ENCODE peak calls at places on chromosomes 5 and 9, in four cellular contexts. L, U, K and Z are unnamed samples.

GRCh38 chr9:545480-545879 is 296.0 kb upstream of the DMRT1 start:
- DNase-seq in U (peak), K (no peak), L (no peak), Z (no peak)

GRCh38 chr5:79753863-79754645 is 64.4 kb downstream of the CMYA5 start:
- DNase-seq in K (no peak), L (no peak), U (no peak), Z (no peak)

GRCh38 chr5:80695666-80696065 is 40.9 kb upstream of the DHFR start:
- DNase-seq in U (no peak), L (no peak), K (no peak), Z (no peak)

GRCh38 chr9:36492849-36493248 is 79.8 kb upstream of the MELK start:
- DNase-seq in L (no peak), U (no peak), K (no peak), Z (no peak)

GRCh38 chr9:28598396-28598795 is 1025.1 kb upstream of the C9orf72 start:
- DNase-seq in L (no peak), U (no peak), K (no peak), Z (peak)

GRCh38 chr5:135365281-135365680 is 33.8 kb downstream of the MACROH2A1 start:
- DNase-seq in L (no peak), K (no peak), U (no peak), Z (no peak)

GRCh38 chr5:159050408-159051091 is 49.2 kb downstream of the EBF1 start:
- DNase-seq in L (no peak), U (peak), K (no peak), Z (peak)

GRCh38 chr9:127423591-127423933 is 620 bp upstream of the ZNF79 start:
- DNase-seq in L (no peak), U (no peak), K (no peak), Z (no peak)

GRCh38 chr5:452856-453710 is 10.1 kb downstream of the EXOC3 start:
- DNase-seq in K (no peak), U (no peak), L (no peak), Z (no peak)

GRCh38 chr5:64973226-64973625 is 204.5 kb downstream of the CWC27 start:
- DNase-seq in U (no peak), K (no peak), L (no peak), Z (no peak)

GRCh38 chr9:69347607-69348006 is 22.6 kb downstream of the ENTREP1 start:
- DNase-seq in L (peak), U (no peak), K (no peak), Z (no peak)

DNA sequence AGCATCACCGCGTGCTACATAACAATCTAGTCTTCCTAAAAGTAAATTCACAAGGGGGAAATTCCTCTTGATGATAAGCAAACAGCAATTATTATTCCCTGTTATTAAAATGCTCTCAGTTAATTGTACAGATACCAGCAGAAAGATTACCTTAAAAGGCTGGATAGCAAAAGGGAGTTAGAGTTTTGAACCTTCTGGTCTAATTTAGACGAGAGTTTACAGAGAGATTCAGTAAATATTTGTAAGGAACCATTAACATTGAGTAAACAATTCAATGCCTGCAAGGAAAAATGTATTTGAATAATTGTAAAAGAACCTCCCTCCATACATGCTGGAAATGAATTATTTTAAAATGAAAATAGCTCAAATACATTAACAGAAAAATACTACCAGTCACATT is 141.3 kb downstream of the ENC1 start:
- DNase-seq in K (no peak), U (no peak), L (no peak), Z (no peak)
- H3K4me3 ChIP-seq in K (no peak), U (no peak), L (no peak), Z (no peak)

GRCh38 chr5:54517174-54517511 is 416 bp upstream of the SNX18 start:
- DNase-seq in L (no peak), K (peak), U (no peak), Z (no peak)
- H3K4me3 ChIP-seq in L (peak), K (peak), U (no peak), Z (peak)

DNA sequence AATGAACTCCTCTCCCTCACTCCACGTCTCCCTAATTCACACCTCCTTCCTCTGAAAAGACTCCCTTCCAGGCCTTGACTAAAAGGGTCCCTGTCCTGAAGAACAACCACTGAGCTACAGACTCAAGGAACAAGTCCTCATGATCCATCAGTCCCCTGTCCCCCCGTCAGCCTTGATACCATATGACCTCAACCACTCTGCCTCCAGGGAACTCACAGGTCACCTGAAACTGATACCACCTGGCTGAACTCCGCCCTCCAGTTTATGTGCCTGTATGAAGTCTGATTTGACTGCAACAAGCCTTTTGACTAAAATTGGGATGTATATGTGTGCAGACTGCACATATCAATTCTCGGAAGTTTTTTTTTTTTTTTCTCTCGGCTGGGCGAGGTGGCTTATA is 88.7 kb downstream of the UGCG start:
- DNase-seq in K (no peak), L (no peak), U (no peak), Z (no peak)
- H3K4me3 ChIP-seq in K (no peak), L (no peak), U (no peak), Z (no peak)

DNA sequence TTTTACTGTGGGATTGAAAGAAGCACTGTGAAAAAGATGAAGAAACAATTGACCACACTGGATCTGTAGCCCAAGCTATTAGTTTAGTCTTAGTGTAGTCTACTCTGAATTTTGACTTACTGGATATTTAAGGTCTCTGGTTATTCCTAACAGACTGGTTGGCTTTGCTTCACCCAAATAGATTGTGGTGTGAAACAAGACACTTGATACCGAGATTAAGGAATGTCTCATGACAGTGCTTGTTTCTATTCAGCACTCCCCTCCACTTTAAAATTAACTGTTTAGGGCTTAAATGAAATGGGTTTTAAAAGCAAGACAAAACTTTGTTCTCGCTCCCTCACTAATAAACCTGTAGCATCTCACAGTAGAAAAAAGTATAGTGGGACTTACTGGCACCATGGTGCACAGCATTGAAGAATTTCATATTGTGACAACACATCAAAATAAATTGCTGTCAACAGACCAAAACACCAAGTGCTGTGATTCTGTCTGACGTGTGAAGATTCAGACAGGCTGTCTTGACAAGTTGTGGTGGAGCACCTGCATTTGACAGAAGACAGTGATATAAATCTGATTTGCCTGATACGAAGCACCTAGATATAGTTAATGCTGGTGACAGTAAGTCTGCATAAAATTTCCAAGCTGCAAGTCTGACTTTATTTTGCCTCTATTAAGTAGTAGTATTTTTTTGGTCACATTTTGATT is 73.1 kb downstream of the PBX3 start:
- DNase-seq in U (no peak), K (peak), L (no peak), Z (no peak)
- H3K4me3 ChIP-seq in U (no peak), K (no peak), L (no peak), Z (no peak)